ENCODE peak calls at places on chromosomes 4 and X, in five cellular contexts. X is fibroblast of mammary gland; C is right lobe of liver; S is CD4-positive, alpha-beta T cell; Q is psoas muscle. J is an unnamed sample.

GRCh38 chrX:97616883-97617510 is 733.3 kb downstream of the RPA4 start:
- DNase-seq in X (peak; percentile 73), S (no peak), Q (no peak), C (no peak), J (no peak)

GRCh38 chrX:41481264-41482109 is 34.3 kb downstream of the NYX start:
- DNase-seq in Q (no peak), C (no peak), S (no peak), X (peak; percentile 18), J (no peak)

GRCh38 chr4:105894570-105895323 is 524 bp upstream of the NPNT start:
- DNase-seq in S (no peak), Q (peak; percentile 45), C (no peak), X (no peak), J (peak; percentile 2)

GRCh38 chrX:127884921-127885320 is 167.3 kb downstream of the ACTRT1 start:
- DNase-seq in C (no peak), X (no peak), S (no peak), Q (no peak), J (no peak)

GRCh38 chr4:52312722-52313121 is 261.6 kb downstream of the SPATA18 start:
- DNase-seq in S (no peak), Q (no peak), X (no peak), C (no peak), J (no peak)

GRCh38 chrX:20197641-20198210 is 56.1 kb upstream of the EIF1AX start:
- DNase-seq in X (no peak), Q (no peak), S (no peak), C (no peak), J (no peak)

GRCh38 chr4:20735931-20736330 is 35.7 kb downstream of the PACRGL start:
- DNase-seq in X (no peak), Q (no peak), C (no peak), S (no peak), J (no peak)

GRCh38 chrX:22650691-22651090 is 349.1 kb upstream of the DDX53 start:
- DNase-seq in Q (peak; percentile 79), X (no peak), S (no peak), C (no peak), J (no peak)

GRCh38 chrX:15816886-15817285 is 26.6 kb downstream of the ZRSR2 start:
- DNase-seq in X (no peak), Q (no peak), C (no peak), S (no peak), J (no peak)

GRCh38 chr4:77073981-77074865 is 1.6 kb downstream of the CCNI start:
- DNase-seq in S (no peak), X (peak; percentile 33), Q (no peak), C (no peak), J (no peak)

GRCh38 chr4:12645732-12646131 is 838.4 kb downstream of the RAB28 start:
- DNase-seq in X (no peak), C (no peak), Q (no peak), S (no peak), J (no peak)

GRCh38 chrX:154412468-154412867 is 1.1 kb downstream of the TAFAZZIN start:
- DNase-seq in C (no peak), S (no peak), X (no peak), Q (peak; percentile 69), J (no peak)

GRCh38 chrX:7168366-7168765 is 20.4 kb upstream of the PUDP start:
- DNase-seq in Q (no peak), S (no peak), X (no peak), C (no peak), J (no peak)

GRCh38 chr4:20639346-20639745 is 60.9 kb upstream of the PACRGL start:
- DNase-seq in S (no peak), C (no peak), Q (no peak), X (no peak), J (no peak)

GRCh38 chr4:10619220-10619619 is 65.3 kb downstream of the CLNK start:
- DNase-seq in Q (no peak), X (peak; percentile 37), S (no peak), C (no peak), J (no peak)

GRCh38 chrX:15849555-15849954 is 5.1 kb downstream of the AP1S2 start:
- DNase-seq in Q (no peak), S (no peak), C (no peak), X (peak; percentile 18), J (no peak)

GRCh38 chr4:106986486-106986885 is 49.6 kb downstream of the DKK2 start:
- DNase-seq in X (peak; percentile 82), S (no peak), C (no peak), Q (no peak), J (no peak)

GRCh38 chr4:173076903-173077629 is 91.5 kb upstream of the GALNT7 start:
- DNase-seq in Q (no peak), X (peak; percentile 65), C (no peak), S (no peak), J (no peak)

GRCh38 chr4:39232100-39232499 is 49.8 kb downstream of the WDR19 start:
- DNase-seq in S (no peak), C (peak; percentile 83), X (no peak), Q (no peak), J (no peak)

GRCh38 chrX:68383540-68383939 is 49.8 kb downstream of the OPHN1 start:
- DNase-seq in Q (no peak), X (no peak), S (no peak), C (no peak), J (no peak)

DNA sequence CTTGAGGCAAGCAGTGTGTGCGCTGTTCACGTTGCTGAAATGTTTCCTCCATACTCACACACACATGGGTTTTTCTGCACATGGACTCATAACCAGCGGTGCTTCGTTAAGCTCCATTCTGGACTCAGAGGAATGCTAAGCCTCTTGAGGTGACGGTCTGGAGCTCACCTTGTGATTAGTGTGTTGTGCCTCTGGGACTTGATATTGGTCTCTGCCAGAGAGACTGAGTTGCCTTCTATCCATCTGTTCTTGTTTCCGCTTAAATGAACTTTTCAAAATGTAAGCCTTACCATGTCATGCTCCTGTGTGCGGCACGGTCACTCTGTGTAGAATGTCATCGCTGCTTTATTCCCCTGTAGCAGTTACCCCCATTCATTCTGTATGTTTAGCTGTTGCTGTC is 42.5 kb downstream of the ADD1 start:
- DNase-seq in S (no peak), C (no peak), X (no peak), Q (no peak), J (no peak)
- TF ChIP-seq CTCF in S (no peak), C (no peak), X (no peak), Q (no peak), J (no peak)

GRCh38 chrX:30824275-30824674 is 64.8 kb downstream of the TAB3 start:
- DNase-seq in Q (no peak), S (no peak), C (no peak), X (no peak), J (no peak)

GRCh38 chrX:30821116-30821515 is 67.9 kb downstream of the TAB3 start:
- DNase-seq in Q (no peak), C (no peak), X (no peak), S (no peak), J (no peak)

GRCh38 chrX:30822719-30823118 is 66.3 kb downstream of the TAB3 start:
- DNase-seq in C (no peak), X (peak; percentile 33), S (no peak), Q (no peak), J (no peak)

GRCh38 chrX:30819080-30819479 is 70.0 kb downstream of the TAB3 start:
- DNase-seq in X (no peak), S (no peak), C (no peak), Q (no peak), J (no peak)

GRCh38 chrX:30822068-30822671 is 66.9 kb downstream of the TAB3 start:
- DNase-seq in X (peak; percentile 10), S (no peak), Q (no peak), C (no peak), J (no peak)
- TF ChIP-seq CTCF in X (no peak), S (no peak), Q (no peak), C (peak; percentile 30), J (peak; percentile 30)

GRCh38 chr4:89640620-89641366 is 196.2 kb downstream of the SNCA start:
- DNase-seq in S (no peak), C (peak; percentile 55), Q (no peak), X (peak; percentile 64), J (peak; percentile 58)
- TF ChIP-seq CTCF in S (no peak), C (peak; percentile 55), Q (no peak), X (peak; percentile 72), J (peak; percentile 79)

DNA sequence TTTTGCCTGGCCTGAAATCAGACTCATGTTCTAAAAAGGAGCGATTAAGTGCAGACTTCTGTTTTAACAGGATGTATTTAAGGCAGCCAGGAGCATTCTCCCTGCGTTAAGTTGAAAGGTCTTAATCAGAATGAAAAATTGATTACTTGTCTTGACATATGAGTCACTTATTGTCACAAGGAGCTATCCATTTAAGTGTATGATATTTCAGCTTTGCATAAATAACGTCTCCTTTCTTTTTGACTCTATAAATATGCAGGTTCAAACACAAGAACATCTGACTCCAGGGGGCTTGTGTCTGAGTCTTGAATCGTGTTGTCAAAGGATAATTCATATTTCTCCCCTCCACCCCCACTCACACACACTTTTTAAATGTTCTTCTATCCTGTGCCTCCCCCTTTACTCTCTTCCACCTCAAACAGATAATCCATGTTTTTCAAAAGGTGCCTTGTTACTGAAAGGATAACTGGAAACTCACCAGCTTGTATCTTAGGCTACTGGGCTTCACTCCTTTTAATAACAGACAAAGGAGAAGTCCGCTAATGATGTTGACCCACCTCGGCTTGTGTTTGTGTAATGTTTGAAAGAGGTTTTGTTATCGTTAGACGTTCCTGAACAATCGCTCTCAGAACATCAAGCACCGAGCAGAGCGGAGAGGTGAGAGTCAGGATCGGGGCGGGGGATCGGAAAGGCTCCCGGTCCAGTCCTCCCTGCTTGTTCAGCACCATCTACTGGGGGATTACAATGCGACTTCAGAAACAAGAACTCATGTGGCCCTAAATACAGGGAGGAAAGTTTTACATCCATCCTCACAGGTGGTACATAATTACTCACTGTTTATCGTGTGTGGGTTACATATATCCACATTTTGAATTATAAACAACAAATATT is 107.5 kb upstream of the RPL34 start:
- DNase-seq in S (peak; percentile 30), C (no peak), Q (no peak), X (peak; percentile 59), J (peak; percentile 37)
- TF ChIP-seq CTCF in S (peak; percentile 29), C (no peak), Q (no peak), X (peak; percentile 43), J (peak; percentile 63)

GRCh38 chr4:41853973-41854372 is 81.3 kb upstream of the TMEM33 start:
- DNase-seq in X (no peak), Q (no peak), S (no peak), C (no peak), J (no peak)
- TF ChIP-seq CTCF in X (peak; percentile 11), Q (no peak), S (no peak), C (peak; percentile 54), J (peak; percentile 36)

GRCh38 chrX:9906919-9907318 is 60.2 kb upstream of the CLDN34 start:
- DNase-seq in Q (no peak), S (no peak), X (no peak), C (no peak), J (no peak)
- TF ChIP-seq CTCF in Q (no peak), S (no peak), X (no peak), C (no peak), J (no peak)

GRCh38 chr4:4675636-4676035 is 133.8 kb upstream of the STX18 start:
- DNase-seq in X (no peak), Q (no peak), S (no peak), C (no peak), J (no peak)
- TF ChIP-seq CTCF in X (no peak), Q (no peak), S (no peak), C (no peak), J (no peak)